ENCODE peak calls at places on chromosome 9, in eight cellular contexts. O is AG09309, F is A549, Q is cardiac fibroblast, Z is heart right ventricle, X is neural progenitor cell, N is heart left ventricle, L is endothelial cell of umbilical vein. U is an unnamed sample.

GRCh38 chr9:134575103-134575816 is 66.3 kb upstream of the COL5A1 start:
- DNase-seq in O (no peak), F (no peak), Q (no peak), Z (no peak), X (no peak), N (no peak), L (no peak), U (no peak)

GRCh38 chr9:129319076-129319937 is 141.2 kb upstream of the IER5L start:
- DNase-seq in O (no peak), F (no peak), Q (no peak), Z (no peak), X (no peak), N (peak; percentile 23), L (no peak), U (no peak)

GRCh38 chr9:137374131-137374845 is 48.7 kb downstream of the EXD3 start:
- DNase-seq in O (no peak), F (no peak), Q (no peak), Z (no peak), X (no peak), N (no peak), L (no peak), U (no peak)

GRCh38 chr9:81096667-81097066 is 592.7 kb downstream of the TLE1 start:
- DNase-seq in O (no peak), F (no peak), Q (no peak), Z (no peak), X (no peak), N (no peak), L (no peak), U (no peak)

GRCh38 chr9:120868676-120869359 is 8.2 kb downstream of the PHF19 start:
- DNase-seq in O (peak; percentile 63), F (peak; percentile 96), Q (peak; percentile 96), Z (peak; percentile 95), X (peak; percentile 98), N (peak; percentile 96), L (peak; percentile 86), U (peak; percentile 96)

GRCh38 chr9:115643948-115644727 is 509.5 kb upstream of the PAPPA start:
- DNase-seq in O (no peak), F (no peak), Q (peak; percentile 70), Z (no peak), X (no peak), N (no peak), L (no peak), U (no peak)

GRCh38 chr9:80061940-80062339 is 490.2 kb downstream of the TLE4 start:
- DNase-seq in O (peak; percentile 81), F (no peak), Q (peak; percentile 95), Z (no peak), X (peak; percentile 33), N (no peak), L (peak; percentile 51), U (peak; percentile 98)

GRCh38 chr9:19517202-19517942 is 108.6 kb downstream of the ACER2 start:
- DNase-seq in O (no peak), F (no peak), Q (no peak), Z (no peak), X (peak; percentile 51), N (no peak), L (no peak), U (no peak)

GRCh38 chr9:88537743-88538055 is 2.7 kb downstream of the NXNL2 start:
- DNase-seq in O (peak; percentile 84), F (peak; percentile 23), Q (peak; percentile 90), Z (peak; percentile 53), X (peak; percentile 57), N (peak; percentile 26), L (no peak), U (peak; percentile 85)

GRCh38 chr9:26667882-26668281 is 224.7 kb downstream of the CAAP1 start:
- DNase-seq in O (no peak), F (no peak), Q (no peak), Z (no peak), X (no peak), N (no peak), L (no peak), U (no peak)

DNA sequence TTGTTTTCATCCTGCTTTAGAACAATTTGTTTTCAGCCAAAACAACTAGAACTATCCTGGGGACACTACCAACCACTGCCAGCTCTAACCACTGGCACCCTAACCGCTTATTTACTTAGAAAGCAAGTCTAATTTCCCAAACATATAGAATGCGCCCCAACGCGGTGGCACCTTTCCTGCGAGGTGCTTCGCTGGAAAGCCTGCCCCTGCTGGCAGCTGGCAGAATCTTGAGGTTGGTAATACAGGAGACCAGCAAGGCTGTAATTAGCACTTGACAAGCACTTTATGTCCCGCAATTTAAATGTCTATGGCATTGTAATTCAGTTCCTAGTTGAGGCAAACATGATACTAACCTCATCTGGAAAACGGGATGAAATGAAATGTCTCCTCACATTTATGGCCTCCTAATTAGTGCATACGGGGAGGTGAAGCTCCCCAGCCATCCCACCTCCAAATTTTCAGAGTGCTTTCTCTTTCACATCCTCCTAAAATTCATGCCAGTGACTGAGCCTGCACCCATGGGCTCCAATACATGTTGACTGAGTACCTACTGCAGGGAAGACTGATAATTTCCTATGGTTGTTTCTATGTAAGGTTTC is 30.4 kb downstream of the GABBR2 start:
- DNase-seq in O (no peak), F (peak; percentile 26), Q (no peak), Z (no peak), X (peak; percentile 56), N (no peak), L (peak; percentile 36), U (no peak)
- TF ChIP-seq CTCF in O (peak; percentile 57), F (peak; percentile 39), Q (peak; percentile 68), Z (peak; percentile 28), X (peak; percentile 82), N (peak; percentile 12), L (peak; percentile 68), U (peak; percentile 62)

DNA sequence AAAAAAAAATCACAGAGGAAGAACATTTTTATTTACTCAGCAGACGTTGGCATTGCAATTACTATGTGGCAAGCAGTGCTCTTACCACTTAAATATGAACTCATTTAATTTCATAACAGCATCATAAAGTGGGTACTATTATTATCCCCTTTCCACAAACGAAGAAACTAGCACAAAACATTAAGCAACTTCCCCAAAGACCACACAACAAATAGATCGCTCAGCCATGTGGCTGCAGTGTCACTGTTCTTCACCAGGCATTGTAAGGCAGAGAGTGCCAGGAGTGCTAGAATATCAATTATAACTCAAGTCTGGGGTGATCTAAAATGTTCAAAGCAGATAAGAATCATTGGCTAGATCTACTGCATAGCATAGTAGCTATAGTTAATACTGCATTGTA is 69.8 kb upstream of the PLPP6 start:
- DNase-seq in O (no peak), F (no peak), Q (no peak), Z (no peak), X (no peak), N (no peak), L (no peak), U (no peak)
- H3K4me3 ChIP-seq in O (no peak overlapping the region), F (no peak overlapping the region), Q (no peak overlapping the region), Z (no peak overlapping the region), X (no peak overlapping the region), N (no peak overlapping the region), L (no peak overlapping the region), U (no peak overlapping the region)

GRCh38 chr9:75601280-75601679 is 289.2 kb upstream of the PCSK5 start:
- DNase-seq in O (no peak), F (no peak), Q (peak; percentile 1), Z (no peak), X (peak; percentile 5), N (no peak), L (no peak), U (no peak)
- TF ChIP-seq CTCF in O (no peak), F (no peak), Q (no peak), Z (no peak), X (peak; percentile 15), N (peak; percentile 15), L (no peak), U (no peak)

DNA sequence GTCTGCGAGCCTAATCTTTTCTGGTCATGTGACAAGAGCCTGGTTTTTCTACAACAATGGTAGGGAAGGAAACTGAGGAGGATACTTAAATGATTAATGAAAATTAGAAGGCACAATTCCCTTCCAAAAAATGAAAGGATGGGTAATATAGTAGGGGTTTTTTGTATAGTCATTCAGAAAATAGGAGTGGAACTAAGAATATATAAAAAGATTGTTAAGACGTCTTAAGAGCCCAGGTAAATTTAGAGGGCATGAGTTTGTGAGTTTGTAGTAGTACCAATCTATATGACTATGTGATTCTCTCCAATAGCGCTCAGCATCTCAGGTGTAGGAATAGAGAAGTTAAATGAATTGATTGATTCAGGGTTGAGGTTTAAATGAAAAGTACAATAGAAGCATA is 50.1 kb downstream of the GNG10 start:
- DNase-seq in O (no peak), F (no peak), Q (no peak), Z (no peak), X (no peak), N (no peak), L (no peak), U (no peak)
- H3K4me3 ChIP-seq in O (no peak overlapping the region), F (no peak overlapping the region), Q (no peak overlapping the region), Z (no peak overlapping the region), X (no peak overlapping the region), N (no peak overlapping the region), L (no peak overlapping the region), U (no peak overlapping the region)

DNA sequence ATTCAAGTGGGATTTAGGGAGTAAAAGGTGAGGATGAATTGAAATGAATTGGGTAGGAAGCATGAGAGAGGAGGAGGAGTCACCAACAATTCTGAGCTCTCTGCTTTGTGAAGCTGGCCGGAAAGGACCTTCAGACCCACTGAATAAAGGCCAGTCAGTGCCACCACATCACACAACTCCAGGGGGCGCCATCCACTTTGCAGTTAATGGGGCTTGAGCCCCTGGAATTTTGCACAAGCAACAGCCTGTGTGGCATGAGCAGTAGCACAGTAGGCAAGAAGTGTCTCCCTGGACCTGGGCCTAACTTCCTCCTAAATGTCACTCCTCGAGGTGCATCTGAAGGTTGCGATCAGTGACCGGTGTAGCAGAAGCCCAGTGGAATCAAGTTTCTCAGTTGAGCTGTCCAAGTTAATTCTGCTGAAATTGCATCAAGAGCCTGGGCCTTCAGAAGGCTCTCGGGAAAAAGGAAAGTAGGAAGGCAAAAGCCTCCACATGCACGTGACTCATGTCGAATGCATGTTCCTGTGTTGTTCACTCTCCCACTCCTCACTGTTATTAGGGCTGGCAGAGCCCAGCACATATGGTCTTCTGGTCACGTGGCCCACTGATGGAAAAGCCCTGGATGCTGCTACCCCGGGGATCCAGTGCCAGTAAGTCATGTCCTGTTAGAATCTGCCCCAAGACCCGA is 27.8 kb upstream of the GLIS3 start:
- DNase-seq in O (peak; percentile 5), F (no peak), Q (peak; percentile 64), Z (no peak), X (peak; percentile 20), N (no peak), L (peak; percentile 38), U (peak; percentile 71)
- TF ChIP-seq CTCF in O (peak; percentile 21), F (no peak), Q (peak; percentile 6), Z (no peak), X (peak; percentile 27), N (no peak), L (no peak), U (peak; percentile 20)

DNA sequence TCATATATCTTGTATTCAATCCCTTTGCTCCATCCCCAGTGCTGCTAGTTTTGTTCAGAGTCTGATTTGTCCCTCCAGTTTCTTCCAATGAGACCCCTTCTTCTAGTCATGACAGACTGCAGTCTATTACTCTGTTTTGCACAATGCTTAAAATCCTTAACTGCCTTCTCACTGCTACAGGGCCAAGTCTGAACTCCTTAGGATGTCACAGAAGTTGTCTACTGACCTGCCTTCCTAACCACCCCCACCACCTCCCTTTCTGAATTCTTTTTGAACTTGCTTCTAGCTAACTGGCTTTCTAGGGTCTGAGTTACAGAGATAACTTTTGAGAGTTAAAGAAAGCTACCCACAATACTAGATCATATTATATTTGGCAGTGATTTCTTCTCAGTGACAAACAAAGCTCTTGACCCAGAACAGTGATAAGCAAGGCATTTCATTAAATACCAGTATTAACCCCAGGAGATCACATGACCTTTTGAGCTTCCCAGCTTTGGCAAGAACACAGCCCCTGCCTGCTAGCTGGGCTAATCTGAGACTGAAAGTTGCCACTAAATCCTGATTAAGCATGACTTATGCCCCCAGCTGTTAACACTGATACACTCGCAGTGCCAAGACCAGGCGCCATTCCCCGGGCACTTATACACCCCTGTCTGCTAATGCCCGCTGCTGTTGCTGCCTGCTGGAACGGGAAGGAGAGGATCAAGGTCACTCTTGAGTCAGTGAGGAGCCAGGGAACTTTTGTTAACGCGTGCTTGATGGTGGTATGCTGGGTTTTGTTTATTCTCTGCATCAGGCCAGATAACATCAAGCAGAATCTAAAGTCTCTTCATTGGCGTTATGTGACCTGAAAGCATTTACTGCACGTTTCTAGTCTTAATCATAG is 36.4 kb upstream of the ADAMTSL1 start:
- DNase-seq in O (no peak), F (no peak), Q (peak; percentile 49), Z (peak; percentile 47), X (peak; percentile 20), N (peak; percentile 46), L (peak; percentile 89), U (no peak)
- H3K4me3 ChIP-seq in O (no peak overlapping the region), F (no peak overlapping the region), Q (peak overlapping the region; percentile 39), Z (peak overlapping the region; percentile 57), X (no peak overlapping the region), N (peak overlapping the region; percentile 52), L (no peak overlapping the region), U (no peak overlapping the region)

U was measured in astrocyte of the spinal cord.